ENCODE peak calls at places on chromosomes 7 and 10, in nine cellular contexts. R is lung; B is GM12865; F is left lung; O is epithelial cell of esophagus; H is thoracic aorta; G is brain microvascular endothelial cell; P is IMR-90; W is CD8-positive, alpha-beta T cell. M is an unnamed sample.

GRCh38 chr10:78769526-78769925 is 299.2 kb upstream of the ZMIZ1 start:
- DNase-seq in R (no peak), B (no peak), F (peak), O (no peak), H (no peak), G (no peak), P (no peak), W (no peak), M (no peak)

GRCh38 chr7:22238354-22239311 is 118.3 kb downstream of the RAPGEF5 start:
- DNase-seq in R (no peak), B (no peak), F (no peak), O (peak), H (no peak), G (peak), P (peak), W (no peak), M (peak)

GRCh38 chr10:114103286-114103685 is 59.6 kb downstream of the ADRB1 start:
- DNase-seq in R (no peak), B (peak), F (no peak), O (peak), H (no peak), G (peak), P (peak), W (no peak), M (peak)

GRCh38 chr10:19908991-19909699 is 92.9 kb downstream of the PLXDC2 start:
- DNase-seq in R (no peak), B (no peak), F (no peak), O (no peak), H (no peak), G (no peak), P (no peak), W (no peak), M (no peak)

GRCh38 chr7:151178831-151179230 is 8.2 kb downstream of the ASB10 start:
- DNase-seq in R (no peak), B (no peak), F (no peak), O (no peak), H (no peak), G (no peak), P (no peak), W (no peak), M (no peak)

GRCh38 chr10:24207781-24208611 is 942 bp upstream of the KIAA1217 start:
- DNase-seq in R (peak), B (no peak), F (no peak), O (peak), H (no peak), G (no peak), P (no peak), W (no peak), M (peak)

GRCh38 chr10:117373848-117374505 is 1.3 kb downstream of the PDZD8 start:
- DNase-seq in R (peak), B (peak), F (peak), O (peak), H (no peak), G (no peak), P (peak), W (peak), M (peak)

GRCh38 chr7:3128857-3129256 is 85.2 kb upstream of the CARD11 start:
- DNase-seq in R (no peak), B (no peak), F (no peak), O (no peak), H (no peak), G (no peak), P (no peak), W (no peak), M (no peak)

GRCh38 chr7:146208484-146208883 is 91.9 kb downstream of the CNTNAP2 start:
- DNase-seq in R (no peak), B (no peak), F (no peak), O (no peak), H (no peak), G (no peak), P (no peak), W (no peak), M (no peak)

GRCh38 chr7:389911-390601 is 100.1 kb downstream of the FOXL3 start:
- DNase-seq in R (no peak), B (no peak), F (no peak), O (no peak), H (no peak), G (no peak), P (no peak), W (no peak), M (no peak)

GRCh38 chr7:20033621-20034200 is 183.5 kb downstream of the MACC1 start:
- DNase-seq in R (no peak), B (no peak), F (no peak), O (peak), H (no peak), G (peak), P (peak), W (no peak), M (peak)

GRCh38 chr7:30842542-30843451 is 68.9 kb upstream of the AQP1 start:
- DNase-seq in R (peak), B (no peak), F (no peak), O (no peak), H (no peak), G (no peak), P (no peak), W (no peak), M (peak)

GRCh38 chr10:82383350-82383749 is 508.4 kb downstream of the NRG3 start:
- DNase-seq in R (no peak), B (no peak), F (no peak), O (no peak), H (no peak), G (no peak), P (no peak), W (no peak), M (no peak)
- TF ChIP-seq CTCF in R (no peak), B (no peak), F (no peak), O (no peak), H (no peak), G (no peak), P (no peak), W (no peak), M (no peak)

DNA sequence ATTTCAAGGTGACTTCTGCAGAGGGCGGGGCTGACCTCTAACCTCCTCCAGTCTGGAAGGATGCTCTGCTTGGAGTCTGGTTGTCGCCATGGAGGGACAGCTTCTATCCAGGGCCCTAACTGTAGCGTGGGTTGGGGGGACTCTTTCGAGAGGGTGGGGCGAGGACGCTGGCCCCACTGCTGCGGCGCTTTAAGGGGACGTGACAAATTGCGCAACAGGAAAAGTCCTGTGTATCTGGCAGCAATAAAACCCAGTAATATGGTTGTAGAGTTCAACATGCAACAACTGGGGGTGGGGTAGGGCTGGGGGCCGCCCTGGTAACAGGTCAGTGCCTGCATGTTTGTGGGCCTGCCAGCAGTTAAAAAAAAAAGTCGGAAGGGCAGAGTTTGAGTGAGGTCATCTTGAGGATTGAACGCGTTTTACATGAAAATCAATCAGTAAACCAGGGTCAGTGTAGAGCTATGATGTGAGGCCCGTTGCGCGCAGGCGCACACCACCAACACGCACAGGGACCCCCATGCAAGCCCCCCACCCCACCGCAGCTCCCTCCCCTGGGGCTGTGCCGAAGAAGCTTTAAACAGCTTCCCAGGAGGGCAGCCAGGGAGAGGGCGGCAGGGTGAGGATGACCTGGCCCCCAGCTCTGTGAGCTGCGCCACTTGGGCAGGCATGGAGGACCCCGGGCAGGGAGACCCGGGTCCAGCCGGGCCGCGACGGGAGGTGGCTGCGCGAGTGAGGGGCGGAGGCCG is 4.3 kb downstream of the SHH start:
- DNase-seq in R (no peak), B (no peak), F (no peak), O (no peak), H (no peak), G (no peak), P (no peak), W (no peak), M (no peak)
- H3K4me3 ChIP-seq in R (peak), B (no peak), F (peak), O (no peak), H (no peak), G (no peak), P (no peak), W (no peak), M (peak)

DNA sequence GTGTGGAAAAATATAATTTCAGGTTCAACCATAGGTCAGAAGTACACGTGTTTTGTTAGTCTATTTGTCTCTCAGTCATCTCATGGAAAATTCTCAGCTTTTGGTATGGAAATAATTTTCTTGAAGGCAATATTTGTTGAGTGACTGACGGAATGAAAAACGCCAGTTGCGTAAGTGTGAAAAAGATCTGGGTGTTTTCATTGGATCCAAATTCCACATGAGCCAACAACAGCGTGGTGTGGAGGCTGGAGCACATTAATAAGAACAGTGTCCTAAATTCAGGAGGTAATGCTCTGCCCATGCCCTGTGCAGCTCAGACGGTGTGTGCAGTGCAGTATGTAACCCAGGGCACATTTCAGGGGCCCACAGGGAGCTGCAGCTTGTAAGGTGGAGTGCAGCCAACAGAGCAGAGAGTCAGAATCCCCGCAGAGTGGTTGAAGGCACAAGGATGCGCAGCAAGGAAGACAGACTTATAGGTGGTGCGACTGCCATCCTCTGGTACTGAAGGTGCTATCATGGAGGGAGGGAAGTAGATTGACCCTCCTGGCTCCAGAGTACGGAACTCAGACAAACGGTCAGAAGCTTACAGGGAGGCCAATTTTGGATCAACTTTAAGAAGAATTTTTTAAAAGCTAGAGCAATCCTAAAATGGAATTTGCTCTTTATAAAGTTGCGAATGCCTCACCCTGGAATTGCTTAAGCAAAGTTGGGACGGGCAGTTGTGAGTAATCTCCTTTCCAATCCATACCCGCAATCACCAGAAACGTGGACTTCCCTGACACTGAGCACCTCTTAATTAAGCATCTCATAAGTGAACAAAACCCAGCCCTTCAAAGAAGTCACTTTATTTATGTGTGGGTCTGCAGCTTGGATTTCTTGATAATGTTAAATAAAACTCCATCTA is 38.0 kb downstream of the EGFR start:
- DNase-seq in R (no peak), B (no peak), F (no peak), O (peak), H (no peak), G (peak), P (no peak), W (no peak), M (peak)
- TF ChIP-seq CTCF in R (no peak), B (no peak), F (no peak), O (no peak), H (no peak), G (no peak), P (no peak), W (no peak), M (no peak)

DNA sequence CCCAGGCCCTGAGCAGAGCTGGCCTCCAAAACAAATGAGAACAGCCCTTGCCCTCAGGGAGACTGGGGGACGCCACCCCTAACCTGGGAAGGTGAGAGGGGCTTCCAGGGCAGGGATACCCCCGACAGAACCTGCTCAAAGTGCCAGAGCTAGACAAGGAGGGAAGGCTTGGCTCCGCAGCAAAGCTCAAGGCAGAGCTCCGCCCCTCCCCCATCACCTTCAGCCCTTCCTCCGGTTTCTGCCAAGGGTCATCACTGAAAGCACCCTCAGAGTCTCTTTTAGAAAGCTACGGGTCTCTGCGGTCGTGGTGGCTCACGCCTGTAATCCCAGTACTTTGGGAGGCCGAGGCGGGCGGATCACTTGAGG is 73.4 kb upstream of the CUX1 start:
- DNase-seq in R (no peak), B (no peak), F (no peak), O (no peak), H (no peak), G (no peak), P (no peak), W (no peak), M (no peak)
- H3K4me3 ChIP-seq in R (no peak), B (no peak), F (no peak), O (no peak), H (peak), G (no peak), P (no peak), W (peak), M (no peak)

DNA sequence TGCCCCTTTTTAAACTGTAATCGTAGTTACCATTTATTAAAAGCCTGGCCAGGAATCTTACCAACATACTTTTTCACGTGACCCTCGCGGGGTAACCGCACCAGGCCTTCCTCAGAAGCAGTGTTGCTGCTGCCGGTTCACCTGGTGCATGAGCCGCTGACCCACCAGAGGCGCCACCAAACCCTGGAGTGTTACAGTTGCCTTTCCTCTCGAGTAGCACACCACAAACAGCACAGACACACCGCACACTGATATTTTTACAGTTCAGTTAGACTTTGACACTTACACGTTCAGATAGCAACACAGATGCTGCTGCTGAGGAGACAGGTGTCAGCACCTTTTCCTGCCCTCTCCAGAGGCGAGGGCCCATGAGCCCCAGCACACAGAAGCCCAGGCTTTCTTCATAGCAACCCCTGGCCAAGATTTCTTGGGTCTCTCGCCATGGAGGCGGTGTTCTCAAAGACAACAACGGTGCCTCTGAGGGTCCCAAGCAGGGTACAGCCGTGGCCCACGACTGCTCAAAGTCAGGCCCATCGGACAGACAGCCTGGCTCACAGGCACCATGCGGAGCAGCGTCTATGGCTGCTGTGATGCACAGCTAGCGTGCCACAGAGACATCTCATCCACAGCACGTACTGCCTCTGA is 123.1 kb downstream of the DIP2C start:
- DNase-seq in R (no peak), B (no peak), F (no peak), O (no peak), H (no peak), G (no peak), P (no peak), W (no peak), M (no peak)
- TF ChIP-seq CTCF in R (no peak), B (no peak), F (no peak), O (no peak), H (no peak), G (no peak), P (no peak), W (no peak), M (no peak)

GRCh38 chr10:124067825-124068400 is 25.5 kb downstream of the CHST15 start:
- DNase-seq in R (no peak), B (no peak), F (no peak), O (no peak), H (no peak), G (no peak), P (no peak), W (no peak), M (no peak)
- H3K4me3 ChIP-seq in R (no peak), B (no peak), F (no peak), O (no peak), H (no peak), G (no peak), P (no peak), W (no peak), M (no peak)